ENCODE peak calls at places on chromosomes 4 and X, in seven cellular contexts. One of them, this sample, is unnamed.

GRCh38 chr4:141645611-141646340 is 9.4 kb downstream of the IL15 start:
- DNase-seq in T-helper 2 cell: no peak
- DNase-seq in smooth muscle cell of the brain vasculature: no peak
- DNase-seq in Right ventricle myocardium superior: no peak
- DNase-seq in frontal cortex: no peak
- DNase-seq in SK-N-SH: no peak
- DNase-seq in SW480: no peak
- DNase-seq in this sample: peak

GRCh38 chrX:123202523-123202922 is 18.4 kb downstream of the GRIA3 start:
- DNase-seq in smooth muscle cell of the brain vasculature: no peak
- DNase-seq in SK-N-SH: no peak
- DNase-seq in T-helper 2 cell: no peak
- DNase-seq in frontal cortex: no peak
- DNase-seq in SW480: no peak
- DNase-seq in Right ventricle myocardium superior: no peak
- DNase-seq in this sample: no peak

GRCh38 chr4:66178901-66179300 is 508.6 kb upstream of the EPHA5 start:
- DNase-seq in frontal cortex: peak
- DNase-seq in smooth muscle cell of the brain vasculature: no peak
- DNase-seq in SK-N-SH: no peak
- DNase-seq in Right ventricle myocardium superior: no peak
- DNase-seq in SW480: no peak
- DNase-seq in T-helper 2 cell: no peak
- DNase-seq in this sample: peak

GRCh38 chr4:1309261-1310010 is 19.7 kb downstream of the MAEA start:
- DNase-seq in frontal cortex: peak
- DNase-seq in Right ventricle myocardium superior: peak
- DNase-seq in SW480: no peak
- DNase-seq in SK-N-SH: peak
- DNase-seq in T-helper 2 cell: no peak
- DNase-seq in smooth muscle cell of the brain vasculature: peak
- DNase-seq in this sample: no peak

GRCh38 chr4:108370291-108370690 is 201.6 kb upstream of the LEF1 start:
- DNase-seq in Right ventricle myocardium superior: no peak
- DNase-seq in T-helper 2 cell: no peak
- DNase-seq in smooth muscle cell of the brain vasculature: no peak
- DNase-seq in SW480: no peak
- DNase-seq in SK-N-SH: no peak
- DNase-seq in frontal cortex: no peak
- DNase-seq in this sample: no peak

GRCh38 chrX:134761788-134762187 is 103.5 kb upstream of the PLAC1 start:
- DNase-seq in T-helper 2 cell: no peak
- DNase-seq in smooth muscle cell of the brain vasculature: no peak
- DNase-seq in SW480: peak
- DNase-seq in frontal cortex: no peak
- DNase-seq in Right ventricle myocardium superior: no peak
- DNase-seq in SK-N-SH: peak
- DNase-seq in this sample: no peak

GRCh38 chrX:109782994-109783711 is 50.1 kb upstream of the ACSL4 start:
- DNase-seq in T-helper 2 cell: no peak
- DNase-seq in Right ventricle myocardium superior: no peak
- DNase-seq in SK-N-SH: no peak
- DNase-seq in SW480: no peak
- DNase-seq in frontal cortex: no peak
- DNase-seq in smooth muscle cell of the brain vasculature: no peak
- DNase-seq in this sample: no peak

GRCh38 chrX:153816821-153817220 is 13.5 kb downstream of the PDZD4 start:
- DNase-seq in smooth muscle cell of the brain vasculature: no peak
- DNase-seq in frontal cortex: no peak
- DNase-seq in Right ventricle myocardium superior: no peak
- DNase-seq in SW480: no peak
- DNase-seq in SK-N-SH: peak
- DNase-seq in T-helper 2 cell: no peak
- DNase-seq in this sample: no peak

GRCh38 chrX:1486749-1487361 is 34.1 kb upstream of the ASMTL start:
- DNase-seq in SK-N-SH: no peak
- DNase-seq in SW480: no peak
- DNase-seq in frontal cortex: no peak
- DNase-seq in Right ventricle myocardium superior: peak
- DNase-seq in smooth muscle cell of the brain vasculature: no peak
- DNase-seq in T-helper 2 cell: no peak
- DNase-seq in this sample: no peak

GRCh38 chrX:97446298-97446882 is 562.7 kb downstream of the RPA4 start:
- DNase-seq in frontal cortex: no peak
- DNase-seq in T-helper 2 cell: no peak
- DNase-seq in SW480: no peak
- DNase-seq in SK-N-SH: peak
- DNase-seq in Right ventricle myocardium superior: no peak
- DNase-seq in smooth muscle cell of the brain vasculature: no peak
- DNase-seq in this sample: no peak

GRCh38 chrX:153379971-153380581 is 21.1 kb downstream of the PNMA6E start:
- DNase-seq in T-helper 2 cell: no peak
- DNase-seq in frontal cortex: no peak
- DNase-seq in Right ventricle myocardium superior: no peak
- DNase-seq in SK-N-SH: peak
- DNase-seq in smooth muscle cell of the brain vasculature: no peak
- DNase-seq in SW480: no peak
- DNase-seq in this sample: no peak

GRCh38 chr4:173159791-173160190 is 8.8 kb upstream of the GALNT7 start:
- DNase-seq in frontal cortex: no peak
- DNase-seq in smooth muscle cell of the brain vasculature: no peak
- DNase-seq in Right ventricle myocardium superior: no peak
- DNase-seq in SK-N-SH: no peak
- DNase-seq in T-helper 2 cell: no peak
- DNase-seq in SW480: no peak
- DNase-seq in this sample: no peak

GRCh38 chr4:80492761-80493160 is 157.2 kb downstream of the CFAP299 start:
- DNase-seq in frontal cortex: no peak
- DNase-seq in T-helper 2 cell: no peak
- DNase-seq in SW480: peak
- DNase-seq in smooth muscle cell of the brain vasculature: no peak
- DNase-seq in SK-N-SH: no peak
- DNase-seq in Right ventricle myocardium superior: no peak
- DNase-seq in this sample: no peak

GRCh38 chrX:28876415-28876814 is 289.2 kb downstream of the IL1RAPL1 start:
- DNase-seq in T-helper 2 cell: no peak
- DNase-seq in smooth muscle cell of the brain vasculature: no peak
- DNase-seq in Right ventricle myocardium superior: no peak
- DNase-seq in SK-N-SH: no peak
- DNase-seq in SW480: no peak
- DNase-seq in frontal cortex: no peak
- DNase-seq in this sample: no peak

GRCh38 chrX:12814434-12814833 is 23.2 kb downstream of the PRPS2 start:
- DNase-seq in T-helper 2 cell: no peak
- DNase-seq in SW480: peak
- DNase-seq in frontal cortex: peak
- DNase-seq in Right ventricle myocardium superior: no peak
- DNase-seq in SK-N-SH: peak
- DNase-seq in smooth muscle cell of the brain vasculature: peak
- DNase-seq in this sample: no peak

GRCh38 chrX:115898382-115899001 is 272.1 kb upstream of the AGTR2 start:
- DNase-seq in Right ventricle myocardium superior: no peak
- DNase-seq in frontal cortex: no peak
- DNase-seq in T-helper 2 cell: no peak
- DNase-seq in SW480: no peak
- DNase-seq in smooth muscle cell of the brain vasculature: no peak
- DNase-seq in SK-N-SH: peak
- DNase-seq in this sample: no peak

GRCh38 chrX:37958493-37959211 is 47.7 kb upstream of the SYTL5 start:
- DNase-seq in Right ventricle myocardium superior: no peak
- DNase-seq in frontal cortex: no peak
- DNase-seq in SK-N-SH: no peak
- DNase-seq in SW480: peak
- DNase-seq in smooth muscle cell of the brain vasculature: peak
- DNase-seq in T-helper 2 cell: no peak
- DNase-seq in this sample: no peak

GRCh38 chr4:836781-837301 is 10.9 kb upstream of the CPLX1 start:
- DNase-seq in SK-N-SH: no peak
- DNase-seq in smooth muscle cell of the brain vasculature: no peak
- DNase-seq in Right ventricle myocardium superior: peak
- DNase-seq in SW480: no peak
- DNase-seq in T-helper 2 cell: no peak
- DNase-seq in frontal cortex: no peak
- DNase-seq in this sample: no peak

GRCh38 chr4:44145868-44146267 is 302.7 kb downstream of the KCTD8 start:
- DNase-seq in SK-N-SH: no peak
- DNase-seq in smooth muscle cell of the brain vasculature: no peak
- DNase-seq in frontal cortex: no peak
- DNase-seq in SW480: no peak
- DNase-seq in T-helper 2 cell: no peak
- DNase-seq in Right ventricle myocardium superior: no peak
- DNase-seq in this sample: no peak

GRCh38 chr4:14333616-14334015 is 668.7 kb upstream of the CPEB2 start:
- DNase-seq in smooth muscle cell of the brain vasculature: no peak
- DNase-seq in Right ventricle myocardium superior: no peak
- DNase-seq in SK-N-SH: no peak
- DNase-seq in frontal cortex: no peak
- DNase-seq in T-helper 2 cell: no peak
- DNase-seq in SW480: no peak
- DNase-seq in this sample: no peak

GRCh38 chr4:137994858-137995257 is 247.3 kb downstream of the SLC7A11 start:
- DNase-seq in SW480: no peak
- DNase-seq in frontal cortex: no peak
- DNase-seq in smooth muscle cell of the brain vasculature: no peak
- DNase-seq in Right ventricle myocardium superior: no peak
- DNase-seq in T-helper 2 cell: no peak
- DNase-seq in SK-N-SH: no peak
- DNase-seq in this sample: no peak

GRCh38 chr4:119029847-119030535 is 105.6 kb upstream of the MYOZ2 start:
- DNase-seq in T-helper 2 cell: no peak
- DNase-seq in SK-N-SH: no peak
- DNase-seq in smooth muscle cell of the brain vasculature: no peak
- DNase-seq in Right ventricle myocardium superior: no peak
- DNase-seq in SW480: no peak
- DNase-seq in frontal cortex: no peak
- DNase-seq in this sample: no peak

GRCh38 chr4:168766537-168767316 is 243.3 kb downstream of the CBR4 start:
- DNase-seq in T-helper 2 cell: no peak
- DNase-seq in frontal cortex: no peak
- DNase-seq in SK-N-SH: no peak
- DNase-seq in smooth muscle cell of the brain vasculature: no peak
- DNase-seq in Right ventricle myocardium superior: no peak
- DNase-seq in SW480: no peak
- DNase-seq in this sample: peak

GRCh38 chrX:136347706-136348105 is 46.9 kb downstream of the ADGRG4 start:
- DNase-seq in frontal cortex: no peak
- DNase-seq in T-helper 2 cell: no peak
- DNase-seq in smooth muscle cell of the brain vasculature: no peak
- DNase-seq in SK-N-SH: no peak
- DNase-seq in SW480: no peak
- DNase-seq in Right ventricle myocardium superior: no peak
- DNase-seq in this sample: no peak

GRCh38 chr4:3074846-3075651 is 568 bp downstream of the HTT start:
- DNase-seq in smooth muscle cell of the brain vasculature: peak
- DNase-seq in T-helper 2 cell: no peak
- DNase-seq in Right ventricle myocardium superior: peak
- DNase-seq in frontal cortex: peak
- DNase-seq in SW480: peak
- DNase-seq in SK-N-SH: peak
- DNase-seq in this sample: peak

GRCh38 chrX:120022763-120023162 is 54.7 kb downstream of the RHOXF2B start:
- DNase-seq in smooth muscle cell of the brain vasculature: no peak
- DNase-seq in T-helper 2 cell: no peak
- DNase-seq in Right ventricle myocardium superior: no peak
- DNase-seq in SK-N-SH: no peak
- DNase-seq in SW480: no peak
- DNase-seq in frontal cortex: no peak
- DNase-seq in this sample: no peak

GRCh38 chr4:69748176-69748575 is 12.2 kb downstream of the SULT1B1 start:
- DNase-seq in smooth muscle cell of the brain vasculature: no peak
- DNase-seq in Right ventricle myocardium superior: no peak
- DNase-seq in SK-N-SH: no peak
- DNase-seq in frontal cortex: no peak
- DNase-seq in SW480: no peak
- DNase-seq in T-helper 2 cell: no peak
- DNase-seq in this sample: no peak

This sample was measured in HS-27A.